ENCODE peak calls at places on chromosomes 11 and 22, in seven cellular contexts. U is pancreas; I is substantia nigra; V is stimulated activated CD8-positive, alpha-beta memory T cell treated with anti-CD3 and anti-CD28 coated beads, Interleukin-4, amount 100 ng/mL, for 1 hour; D is T-helper 2 cell; S is GM04503; X is COR-L47. B is an unnamed sample.

GRCh38 chr11:1277936-1278512 is 31.4 kb downstream of the TOLLIP start:
- DNase-seq in U (no peak), I (no peak), V (no peak), D (no peak), S (no peak), X (no peak), B (no peak)

GRCh38 chr11:111765320-111765983 is 737 bp downstream of the PPP2R1B start:
- DNase-seq in U (no peak), I (peak), V (no peak), D (no peak), S (no peak), X (no peak), B (no peak)

GRCh38 chr22:19411690-19412045 is 19.9 kb downstream of the HIRA start:
- DNase-seq in U (no peak), I (no peak), V (no peak), D (no peak), S (no peak), X (no peak), B (no peak)

GRCh38 chr11:115334932-115335788 is 169.1 kb downstream of the CADM1 start:
- DNase-seq in U (no peak), I (no peak), V (no peak), D (no peak), S (no peak), X (peak), B (no peak)

GRCh38 chr22:42116848-42117424 is 13.7 kb downstream of the CYP2D6 start:
- DNase-seq in U (no peak), I (no peak), V (no peak), D (no peak), S (no peak), X (no peak), B (no peak)

GRCh38 chr11:76629133-76629852 is 41.3 kb downstream of the LRRC32 start:
- DNase-seq in U (no peak), I (no peak), V (no peak), D (no peak), S (no peak), X (no peak), B (peak)

GRCh38 chr11:79762271-79762935 is 321.6 kb upstream of the TENM4 start:
- DNase-seq in U (no peak), I (no peak), V (no peak), D (no peak), S (no peak), X (no peak), B (no peak)

GRCh38 chr11:2266586-2267305 is 3.6 kb downstream of the ASCL2 start:
- DNase-seq in U (no peak), I (no peak), V (no peak), D (no peak), S (no peak), X (no peak), B (no peak)

GRCh38 chr22:22871536-22872278 is 15.9 kb upstream of the IGLL5 start:
- DNase-seq in U (no peak), I (no peak), V (no peak), D (no peak), S (no peak), X (no peak), B (no peak)

GRCh38 chr11:17008099-17008498 is 6.1 kb downstream of the PLEKHA7 start:
- DNase-seq in U (peak), I (no peak), V (no peak), D (no peak), S (no peak), X (no peak), B (no peak)

GRCh38 chr11:44304091-44305084 is 5.6 kb downstream of the ALX4 start:
- DNase-seq in U (no peak), I (no peak), V (no peak), D (no peak), S (no peak), X (no peak), B (no peak)

GRCh38 chr22:32469799-32470212 is 4.8 kb upstream of the FBXO7 start:
- DNase-seq in U (no peak), I (peak), V (no peak), D (no peak), S (peak), X (peak), B (no peak)

GRCh38 chr11:66388746-66389386 is 17.3 kb upstream of the SLC29A2 start:
- DNase-seq in U (peak), I (peak), V (peak), D (peak), S (peak), X (peak), B (peak)

GRCh38 chr11:65307298-65308229 is 7.1 kb upstream of the CDC42EP2 start:
- DNase-seq in U (no peak), I (no peak), V (no peak), D (no peak), S (no peak), X (no peak), B (no peak)

GRCh38 chr11:14253437-14253836 is 105.5 kb downstream of the RRAS2 start:
- DNase-seq in U (no peak), I (peak), V (no peak), D (no peak), S (no peak), X (no peak), B (no peak)

GRCh38 chr22:31278643-31279326 is 13.5 kb downstream of the PIK3IP1 start:
- DNase-seq in U (no peak), I (no peak), V (no peak), D (peak), S (no peak), X (no peak), B (peak)

GRCh38 chr22:48347311-48347710 is 1480.4 kb downstream of the BRD1 start:
- DNase-seq in U (no peak), I (no peak), V (no peak), D (no peak), S (no peak), X (no peak), B (no peak)

GRCh38 chr11:2704896-2705606 is 5.3 kb upstream of the KCNQ1OT1 start:
- DNase-seq in U (peak), I (no peak), V (no peak), D (no peak), S (no peak), X (peak), B (no peak)

GRCh38 chr11:117946196-117946841 is 17.1 kb upstream of the TMPRSS13 start:
- DNase-seq in U (no peak), I (no peak), V (no peak), D (no peak), S (no peak), X (no peak), B (no peak)

GRCh38 chr11:93986716-93987115 is 34.4 kb upstream of the HEPHL1 start:
- DNase-seq in U (peak), I (no peak), V (no peak), D (no peak), S (no peak), X (peak), B (no peak)

GRCh38 chr11:6674198-6674597 is 8.9 kb downstream of the MRPL17 start:
- DNase-seq in U (no peak), I (no peak), V (no peak), D (no peak), S (no peak), X (no peak), B (no peak)

GRCh38 chr22:37496651-37497599 is 10.7 kb upstream of the MFNG start:
- DNase-seq in U (no peak), I (no peak), V (no peak), D (no peak), S (peak), X (no peak), B (no peak)

GRCh38 chr11:24949406-24949805 is 452.6 kb downstream of the LUZP2 start:
- DNase-seq in U (no peak), I (no peak), V (no peak), D (no peak), S (no peak), X (no peak), B (no peak)

B was measured in CD4-positive, alpha-beta T cell.